ENCODE peak calls at places on chromosomes 5 and 9, in nine cellular contexts. One of them, this sample, is unnamed.

GRCh38 chr5:57566914-57567313 is 84.3 kb upstream of the ACTBL2 start:
- DNase-seq in dorsolateral prefrontal cortex: no peak
- DNase-seq in right atrium auricular region: no peak
- DNase-seq in GM23338: peak
- DNase-seq in left ventricle myocardium inferior: no peak
- DNase-seq in substantia nigra: no peak
- DNase-seq in PC-9: no peak
- DNase-seq in Peyer's patch: no peak
- DNase-seq in HepG2: no peak
- DNase-seq in this sample: no peak

GRCh38 chr9:82354260-82354659 is 365.7 kb downstream of the SPATA31D1 start:
- DNase-seq in dorsolateral prefrontal cortex: no peak
- DNase-seq in right atrium auricular region: no peak
- DNase-seq in GM23338: no peak
- DNase-seq in left ventricle myocardium inferior: no peak
- DNase-seq in substantia nigra: no peak
- DNase-seq in PC-9: no peak
- DNase-seq in Peyer's patch: no peak
- DNase-seq in HepG2: no peak
- DNase-seq in this sample: no peak

GRCh38 chr5:138488481-138488945 is 23.2 kb downstream of the EGR1 start:
- DNase-seq in dorsolateral prefrontal cortex: no peak
- DNase-seq in right atrium auricular region: no peak
- DNase-seq in GM23338: no peak
- DNase-seq in left ventricle myocardium inferior: no peak
- DNase-seq in substantia nigra: no peak
- DNase-seq in PC-9: peak
- DNase-seq in Peyer's patch: no peak
- DNase-seq in HepG2: no peak
- DNase-seq in this sample: no peak

GRCh38 chr5:50325237-50325832 is 115.8 kb downstream of the EMB start:
- DNase-seq in dorsolateral prefrontal cortex: no peak
- DNase-seq in right atrium auricular region: no peak
- DNase-seq in GM23338: peak
- DNase-seq in left ventricle myocardium inferior: no peak
- DNase-seq in substantia nigra: no peak
- DNase-seq in PC-9: no peak
- DNase-seq in Peyer's patch: no peak
- DNase-seq in HepG2: no peak
- DNase-seq in this sample: no peak

GRCh38 chr5:158727108-158727507 is 372.6 kb downstream of the EBF1 start:
- DNase-seq in dorsolateral prefrontal cortex: no peak
- DNase-seq in right atrium auricular region: no peak
- DNase-seq in GM23338: no peak
- DNase-seq in left ventricle myocardium inferior: no peak
- DNase-seq in substantia nigra: no peak
- DNase-seq in PC-9: no peak
- DNase-seq in Peyer's patch: no peak
- DNase-seq in HepG2: no peak
- DNase-seq in this sample: no peak

GRCh38 chr5:38603691-38604090 is 47.2 kb upstream of the LIFR start:
- DNase-seq in dorsolateral prefrontal cortex: no peak
- DNase-seq in right atrium auricular region: no peak
- DNase-seq in GM23338: no peak
- DNase-seq in left ventricle myocardium inferior: no peak
- DNase-seq in substantia nigra: no peak
- DNase-seq in PC-9: no peak
- DNase-seq in Peyer's patch: no peak
- DNase-seq in HepG2: no peak
- DNase-seq in this sample: no peak

GRCh38 chr9:34957492-34958410 is at the start of gene PHF24:
- DNase-seq in dorsolateral prefrontal cortex: no peak
- DNase-seq in right atrium auricular region: no peak
- DNase-seq in GM23338: peak
- DNase-seq in left ventricle myocardium inferior: no peak
- DNase-seq in substantia nigra: no peak
- DNase-seq in PC-9: no peak
- DNase-seq in Peyer's patch: no peak
- DNase-seq in HepG2: no peak
- DNase-seq in this sample: no peak

GRCh38 chr5:113510836-113511451 is 2.5 kb upstream of the YTHDC2 start:
- DNase-seq in dorsolateral prefrontal cortex: no peak
- DNase-seq in right atrium auricular region: no peak
- DNase-seq in GM23338: no peak
- DNase-seq in left ventricle myocardium inferior: no peak
- DNase-seq in substantia nigra: no peak
- DNase-seq in PC-9: peak
- DNase-seq in Peyer's patch: no peak
- DNase-seq in HepG2: peak
- DNase-seq in this sample: no peak

GRCh38 chr5:67047616-67048015 is 149.0 kb downstream of the CD180 start:
- DNase-seq in dorsolateral prefrontal cortex: no peak
- DNase-seq in right atrium auricular region: no peak
- DNase-seq in GM23338: peak
- DNase-seq in left ventricle myocardium inferior: no peak
- DNase-seq in substantia nigra: no peak
- DNase-seq in PC-9: no peak
- DNase-seq in Peyer's patch: no peak
- DNase-seq in HepG2: no peak
- DNase-seq in this sample: no peak

GRCh38 chr9:27206041-27206440 is 90.9 kb downstream of the EQTN start:
- DNase-seq in dorsolateral prefrontal cortex: no peak
- DNase-seq in right atrium auricular region: no peak
- DNase-seq in GM23338: no peak
- DNase-seq in left ventricle myocardium inferior: no peak
- DNase-seq in substantia nigra: no peak
- DNase-seq in PC-9: no peak
- DNase-seq in Peyer's patch: no peak
- DNase-seq in HepG2: no peak
- DNase-seq in this sample: no peak

GRCh38 chr9:27450752-27451151 is 73.3 kb upstream of the IFNK start:
- DNase-seq in dorsolateral prefrontal cortex: no peak
- DNase-seq in right atrium auricular region: no peak
- DNase-seq in GM23338: no peak
- DNase-seq in left ventricle myocardium inferior: no peak
- DNase-seq in substantia nigra: no peak
- DNase-seq in PC-9: no peak
- DNase-seq in Peyer's patch: no peak
- DNase-seq in HepG2: no peak
- DNase-seq in this sample: no peak

GRCh38 chr9:103803245-103803644 is 290.9 kb upstream of the SMC2 start:
- DNase-seq in dorsolateral prefrontal cortex: no peak
- DNase-seq in right atrium auricular region: no peak
- DNase-seq in GM23338: no peak
- DNase-seq in left ventricle myocardium inferior: no peak
- DNase-seq in substantia nigra: no peak
- DNase-seq in PC-9: no peak
- DNase-seq in Peyer's patch: no peak
- DNase-seq in HepG2: no peak
- DNase-seq in this sample: no peak

GRCh38 chr5:66230551-66230950 is 86.5 kb downstream of the SREK1 start:
- DNase-seq in dorsolateral prefrontal cortex: no peak
- DNase-seq in right atrium auricular region: no peak
- DNase-seq in GM23338: peak
- DNase-seq in left ventricle myocardium inferior: no peak
- DNase-seq in substantia nigra: no peak
- DNase-seq in PC-9: no peak
- DNase-seq in Peyer's patch: no peak
- DNase-seq in HepG2: no peak
- DNase-seq in this sample: no peak

GRCh38 chr9:126334626-126335621 is 8.3 kb downstream of the MVB12B start:
- DNase-seq in dorsolateral prefrontal cortex: no peak
- DNase-seq in right atrium auricular region: peak
- DNase-seq in GM23338: no peak
- DNase-seq in left ventricle myocardium inferior: no peak
- DNase-seq in substantia nigra: no peak
- DNase-seq in PC-9: peak
- DNase-seq in Peyer's patch: peak
- DNase-seq in HepG2: peak
- DNase-seq in this sample: no peak

GRCh38 chr5:179319741-179320281 is 25.4 kb downstream of the ADAMTS2 start:
- DNase-seq in dorsolateral prefrontal cortex: peak
- DNase-seq in right atrium auricular region: no peak
- DNase-seq in GM23338: no peak
- DNase-seq in left ventricle myocardium inferior: no peak
- DNase-seq in substantia nigra: no peak
- DNase-seq in PC-9: no peak
- DNase-seq in Peyer's patch: no peak
- DNase-seq in HepG2: no peak
- DNase-seq in this sample: no peak

GRCh38 chr5:149140197-149141002 is 893 bp upstream of the ABLIM3 start:
- DNase-seq in dorsolateral prefrontal cortex: no peak
- DNase-seq in right atrium auricular region: no peak
- DNase-seq in GM23338: no peak
- DNase-seq in left ventricle myocardium inferior: no peak
- DNase-seq in substantia nigra: no peak
- DNase-seq in PC-9: peak
- DNase-seq in Peyer's patch: no peak
- DNase-seq in HepG2: no peak
- DNase-seq in this sample: no peak
- H3K27ac ChIP-seq in dorsolateral prefrontal cortex: no peak
- H3K27ac ChIP-seq in right atrium auricular region: peak
- H3K27ac ChIP-seq in GM23338: no peak
- H3K27ac ChIP-seq in left ventricle myocardium inferior: peak
- H3K27ac ChIP-seq in substantia nigra: no peak
- H3K27ac ChIP-seq in PC-9: peak
- H3K27ac ChIP-seq in Peyer's patch: no peak
- H3K27ac ChIP-seq in HepG2: no peak
- H3K27ac ChIP-seq in this sample: no peak

GRCh38 chr9:87672586-87672985 is 53.3 kb upstream of the CTSL start:
- DNase-seq in dorsolateral prefrontal cortex: no peak
- DNase-seq in right atrium auricular region: peak
- DNase-seq in GM23338: no peak
- DNase-seq in left ventricle myocardium inferior: no peak
- DNase-seq in substantia nigra: no peak
- DNase-seq in PC-9: no peak
- DNase-seq in Peyer's patch: no peak
- DNase-seq in HepG2: no peak
- DNase-seq in this sample: no peak
- H3K27ac ChIP-seq in dorsolateral prefrontal cortex: no peak
- H3K27ac ChIP-seq in right atrium auricular region: no peak
- H3K27ac ChIP-seq in GM23338: no peak
- H3K27ac ChIP-seq in left ventricle myocardium inferior: no peak
- H3K27ac ChIP-seq in substantia nigra: no peak
- H3K27ac ChIP-seq in PC-9: no peak
- H3K27ac ChIP-seq in Peyer's patch: no peak
- H3K27ac ChIP-seq in HepG2: no peak
- H3K27ac ChIP-seq in this sample: no peak

DNA sequence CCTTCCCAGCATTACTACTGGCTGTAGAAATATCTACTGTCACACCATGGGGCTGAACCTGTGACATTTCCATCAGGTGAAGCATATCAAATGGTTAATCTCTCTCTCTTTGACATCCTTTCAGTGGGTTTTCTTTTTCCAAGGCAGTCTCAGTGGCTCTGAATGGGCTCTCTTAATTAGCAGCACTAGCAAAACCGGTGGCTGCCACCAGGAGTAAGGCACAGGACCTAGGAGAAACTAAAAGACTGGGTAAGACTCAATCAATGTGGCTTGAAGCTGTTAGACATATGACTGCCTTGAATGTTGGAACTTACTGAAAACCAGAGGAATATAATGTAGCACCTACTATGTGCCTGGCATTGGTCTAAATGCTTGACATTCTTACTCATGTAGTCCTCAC is 445.0 kb upstream of the KIF2A start:
- DNase-seq in dorsolateral prefrontal cortex: no peak
- DNase-seq in right atrium auricular region: no peak
- DNase-seq in GM23338: peak
- DNase-seq in left ventricle myocardium inferior: no peak
- DNase-seq in substantia nigra: no peak
- DNase-seq in PC-9: no peak
- DNase-seq in Peyer's patch: no peak
- DNase-seq in HepG2: no peak
- DNase-seq in this sample: no peak
- H3K27ac ChIP-seq in dorsolateral prefrontal cortex: no peak
- H3K27ac ChIP-seq in right atrium auricular region: no peak
- H3K27ac ChIP-seq in GM23338: no peak
- H3K27ac ChIP-seq in left ventricle myocardium inferior: no peak
- H3K27ac ChIP-seq in substantia nigra: no peak
- H3K27ac ChIP-seq in PC-9: no peak
- H3K27ac ChIP-seq in Peyer's patch: no peak
- H3K27ac ChIP-seq in HepG2: no peak
- H3K27ac ChIP-seq in this sample: no peak

GRCh38 chr9:68947842-68948569 is 65.9 kb downstream of the PRKACG start:
- DNase-seq in dorsolateral prefrontal cortex: no peak
- DNase-seq in right atrium auricular region: no peak
- DNase-seq in GM23338: no peak
- DNase-seq in left ventricle myocardium inferior: no peak
- DNase-seq in substantia nigra: no peak
- DNase-seq in PC-9: no peak
- DNase-seq in Peyer's patch: no peak
- DNase-seq in HepG2: no peak
- DNase-seq in this sample: no peak
- H3K27ac ChIP-seq in dorsolateral prefrontal cortex: no peak
- H3K27ac ChIP-seq in right atrium auricular region: no peak
- H3K27ac ChIP-seq in GM23338: peak
- H3K27ac ChIP-seq in left ventricle myocardium inferior: no peak
- H3K27ac ChIP-seq in substantia nigra: no peak
- H3K27ac ChIP-seq in PC-9: no peak
- H3K27ac ChIP-seq in Peyer's patch: no peak
- H3K27ac ChIP-seq in HepG2: no peak
- H3K27ac ChIP-seq in this sample: no peak

DNA sequence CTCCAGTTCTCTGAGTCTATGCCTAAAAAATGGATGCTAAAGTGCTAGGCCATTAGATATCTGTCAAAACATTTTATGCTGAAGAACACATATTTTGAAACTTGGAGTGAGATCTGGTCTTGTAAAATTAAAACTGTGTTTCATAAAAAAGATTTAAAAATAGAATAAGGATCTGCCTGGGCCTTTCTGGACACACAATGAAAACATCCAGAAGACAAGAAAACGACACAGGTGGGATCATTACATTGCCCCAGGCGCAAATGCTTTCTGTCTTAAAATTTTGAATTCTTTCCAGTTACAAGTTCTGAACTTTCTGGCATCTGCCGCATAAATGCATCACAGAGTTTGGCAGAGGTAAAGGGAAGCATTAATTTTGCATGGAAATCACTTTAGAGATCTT is 219.5 kb downstream of the WDR70 start:
- DNase-seq in dorsolateral prefrontal cortex: no peak
- DNase-seq in right atrium auricular region: no peak
- DNase-seq in GM23338: no peak
- DNase-seq in left ventricle myocardium inferior: no peak
- DNase-seq in substantia nigra: no peak
- DNase-seq in PC-9: no peak
- DNase-seq in Peyer's patch: no peak
- DNase-seq in HepG2: no peak
- DNase-seq in this sample: no peak
- H3K27ac ChIP-seq in dorsolateral prefrontal cortex: no peak
- H3K27ac ChIP-seq in right atrium auricular region: no peak
- H3K27ac ChIP-seq in GM23338: no peak
- H3K27ac ChIP-seq in left ventricle myocardium inferior: no peak
- H3K27ac ChIP-seq in substantia nigra: no peak
- H3K27ac ChIP-seq in PC-9: no peak
- H3K27ac ChIP-seq in Peyer's patch: no peak
- H3K27ac ChIP-seq in HepG2: no peak
- H3K27ac ChIP-seq in this sample: no peak

DNA sequence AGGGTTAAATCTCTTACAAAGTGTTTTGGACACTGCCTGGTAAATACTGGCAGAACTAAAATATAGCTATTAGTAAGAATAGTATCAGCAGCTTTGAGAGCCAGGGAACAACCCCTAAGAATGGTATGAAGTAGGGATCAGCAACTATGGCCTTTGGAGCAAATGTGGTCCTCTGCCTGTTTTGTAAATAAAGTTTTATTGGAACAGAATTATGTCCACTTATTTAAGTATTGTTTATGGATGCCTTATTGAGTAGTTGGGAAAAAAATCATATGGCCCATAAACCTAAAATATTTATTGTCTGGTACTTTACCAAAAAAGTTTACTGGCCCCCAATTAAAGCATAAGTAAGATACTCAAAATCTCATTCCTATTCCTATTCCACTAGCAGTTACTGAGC is 182.2 kb downstream of the PALM2AKAP2 start:
- DNase-seq in dorsolateral prefrontal cortex: no peak
- DNase-seq in right atrium auricular region: no peak
- DNase-seq in GM23338: no peak
- DNase-seq in left ventricle myocardium inferior: no peak
- DNase-seq in substantia nigra: no peak
- DNase-seq in PC-9: no peak
- DNase-seq in Peyer's patch: no peak
- DNase-seq in HepG2: no peak
- DNase-seq in this sample: no peak
- H3K27ac ChIP-seq in dorsolateral prefrontal cortex: no peak
- H3K27ac ChIP-seq in right atrium auricular region: no peak
- H3K27ac ChIP-seq in GM23338: no peak
- H3K27ac ChIP-seq in left ventricle myocardium inferior: no peak
- H3K27ac ChIP-seq in substantia nigra: no peak
- H3K27ac ChIP-seq in PC-9: no peak
- H3K27ac ChIP-seq in Peyer's patch: no peak
- H3K27ac ChIP-seq in HepG2: no peak
- H3K27ac ChIP-seq in this sample: no peak

This sample was measured in vagina.